ENCODE peak calls at places on chromosomes 1 and 21, in six cellular contexts. J, M, Y, O, T and R are unnamed samples.

GRCh38 chr1:107750364-107750959 is 214.5 kb downstream of the VAV3 start:
- DNase-seq in J (peak), M (peak), Y (no peak), O (peak), T (peak), R (peak)

GRCh38 chr1:223864084-223864483 is 18.3 kb upstream of the TP53BP2 start:
- DNase-seq in J (no peak), M (no peak), Y (no peak), O (no peak), T (no peak), R (no peak)

GRCh38 chr21:45557611-45558043 is 15.4 kb upstream of the SLC19A1 start:
- DNase-seq in J (no peak), M (no peak), Y (peak), O (no peak), T (no peak), R (no peak)

GRCh38 chr1:211259596-211260126 is 495 bp downstream of the RCOR3 start:
- DNase-seq in J (no peak), M (peak), Y (peak), O (peak), T (no peak), R (no peak)

GRCh38 chr1:61085191-61086086 is 3.1 kb downstream of the NFIA start:
- DNase-seq in J (no peak), M (no peak), Y (no peak), O (no peak), T (no peak), R (no peak)

GRCh38 chr1:53368314-53369033 is 40.6 kb upstream of the LRP8 start:
- DNase-seq in J (no peak), M (no peak), Y (peak), O (no peak), T (no peak), R (no peak)

GRCh38 chr1:164223378-164223777 is 335.6 kb upstream of the PBX1 start:
- DNase-seq in J (no peak), M (no peak), Y (no peak), O (no peak), T (no peak), R (no peak)

GRCh38 chr21:34179204-34179935 is 106.0 kb downstream of the MRPS6 start:
- DNase-seq in J (no peak), M (no peak), Y (no peak), O (no peak), T (no peak), R (no peak)

GRCh38 chr1:196002906-196003305 is 605.3 kb downstream of the KCNT2 start:
- DNase-seq in J (no peak), M (no peak), Y (no peak), O (peak), T (no peak), R (no peak)

GRCh38 chr21:43974791-43975468 is 37.2 kb upstream of the TRAPPC10 start:
- DNase-seq in J (no peak), M (no peak), Y (no peak), O (no peak), T (no peak), R (no peak)

GRCh38 chr1:22826630-22827580 is 116.3 kb downstream of the EPHB2 start:
- DNase-seq in J (no peak), M (peak), Y (no peak), O (peak), T (peak), R (no peak)

GRCh38 chr1:75736016-75736415 is 11.5 kb downstream of the ACADM start:
- DNase-seq in J (no peak), M (no peak), Y (no peak), O (no peak), T (no peak), R (no peak)

GRCh38 chr1:35737111-35737510 is 18.4 kb upstream of the C1orf216 start:
- DNase-seq in J (no peak), M (no peak), Y (no peak), O (no peak), T (no peak), R (no peak)

GRCh38 chr1:76038306-76039004 is 36.1 kb upstream of the ST6GALNAC3 start:
- DNase-seq in J (no peak), M (no peak), Y (no peak), O (no peak), T (no peak), R (no peak)

GRCh38 chr1:54125671-54126070 is 27.1 kb downstream of the CDCP2 start:
- DNase-seq in J (no peak), M (no peak), Y (no peak), O (peak), T (no peak), R (no peak)

GRCh38 chr1:173333581-173333980 is 126.5 kb upstream of the TNFSF4 start:
- DNase-seq in J (no peak), M (peak), Y (no peak), O (no peak), T (no peak), R (no peak)

GRCh38 chr1:94160811-94161210 is 39.9 kb upstream of the ABCA4 start:
- DNase-seq in J (no peak), M (peak), Y (no peak), O (no peak), T (no peak), R (no peak)

GRCh38 chr1:62131093-62131725 is 63.4 kb upstream of the L1TD1 start:
- DNase-seq in J (peak), M (peak), Y (no peak), O (peak), T (peak), R (peak)

GRCh38 chr1:26530898-26531598 is 1.5 kb downstream of the RPS6KA1 start:
- DNase-seq in J (no peak), M (peak), Y (no peak), O (peak), T (no peak), R (peak)

GRCh38 chr21:34202553-34203332 is 129.4 kb downstream of the MRPS6 start:
- DNase-seq in J (peak), M (no peak), Y (no peak), O (no peak), T (peak), R (peak)

GRCh38 chr1:228084797-228085196 is 2.3 kb downstream of the ARF1 start:
- DNase-seq in J (no peak), M (no peak), Y (no peak), O (no peak), T (no peak), R (no peak)

GRCh38 chr1:228092342-228093049 is 10.0 kb downstream of the ARF1 start:
- DNase-seq in J (no peak), M (no peak), Y (no peak), O (no peak), T (no peak), R (no peak)

GRCh38 chr1:203638914-203639313 is 12.3 kb downstream of the ATP2B4 start:
- DNase-seq in J (no peak), M (peak), Y (peak), O (no peak), T (no peak), R (no peak)

GRCh38 chr1:204136814-204137213 is 15.0 kb downstream of the ETNK2 start:
- DNase-seq in J (no peak), M (no peak), Y (no peak), O (no peak), T (no peak), R (no peak)

GRCh38 chr1:161910516-161911077 is 113.1 kb downstream of the OLFML2B start:
- DNase-seq in J (no peak), M (peak), Y (no peak), O (no peak), T (no peak), R (no peak)

GRCh38 chr1:232669981-232670763 is 40.2 kb upstream of the SIPA1L2 start:
- DNase-seq in J (no peak), M (no peak), Y (no peak), O (no peak), T (no peak), R (no peak)

GRCh38 chr1:227883641-227884301 is 64.0 kb downstream of the WNT9A start:
- DNase-seq in J (no peak), M (no peak), Y (no peak), O (no peak), T (peak), R (no peak)

GRCh38 chr1:180169641-180170155 is 15.0 kb downstream of the QSOX1 start:
- DNase-seq in J (no peak), M (no peak), Y (no peak), O (no peak), T (no peak), R (no peak)

GRCh38 chr1:192516776-192517297 is 58.7 kb upstream of the RGS1 start:
- DNase-seq in J (no peak), M (no peak), Y (no peak), O (peak), T (no peak), R (no peak)

DNA sequence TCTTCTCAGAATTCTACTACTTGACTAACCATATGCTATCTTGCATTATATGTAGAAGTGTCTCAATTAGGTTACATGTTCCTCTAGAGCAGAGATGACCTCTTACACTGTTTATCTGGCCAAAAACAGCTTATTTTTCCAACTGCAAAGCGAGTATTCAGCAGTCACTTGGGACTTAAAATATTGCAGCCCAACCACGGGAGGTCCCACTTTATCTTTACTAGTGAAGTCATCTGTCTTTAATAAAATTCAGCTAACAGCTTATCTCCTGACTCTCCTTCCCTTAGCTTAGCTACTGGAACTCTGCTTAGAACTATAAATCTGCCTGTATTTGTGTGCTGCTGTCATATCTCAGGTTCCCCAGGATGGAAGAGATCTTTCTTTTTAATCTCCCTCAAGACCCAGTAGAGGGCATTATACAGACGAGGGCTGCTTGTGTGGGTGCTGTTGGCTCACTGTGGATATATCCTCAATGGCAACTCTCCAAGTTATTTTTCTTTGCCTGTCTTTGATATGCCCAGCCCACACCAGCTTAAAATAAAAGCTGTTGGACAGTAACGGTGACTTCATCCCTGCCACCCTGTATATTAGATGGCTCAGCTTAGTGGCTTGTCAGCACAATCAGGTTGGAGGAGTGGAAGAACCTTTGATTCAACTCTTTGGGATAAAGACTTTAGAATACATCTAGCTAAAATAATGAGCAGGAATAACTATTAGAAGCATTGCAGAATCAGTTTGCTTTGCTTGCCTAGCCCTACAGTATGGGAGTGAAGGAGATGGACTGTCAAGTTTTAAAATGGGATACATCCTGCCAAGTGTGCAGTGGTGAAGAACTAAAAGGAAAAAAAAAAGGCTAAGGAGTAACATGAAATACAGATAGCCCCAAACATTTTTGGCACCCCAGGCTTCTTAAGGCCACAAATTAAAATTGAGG is 9.6 kb downstream of the ENSA start:
- DNase-seq in J (no peak), M (peak), Y (no peak), O (peak), T (no peak), R (no peak)
- TF ChIP-seq CTCF in J (no peak), M (peak), Y (no peak), O (no peak), T (no peak), R (no peak)

GRCh38 chr1:185603158-185603557 is 131.0 kb upstream of the HMCN1 start:
- DNase-seq in J (no peak), M (no peak), Y (no peak), O (no peak), T (no peak), R (no peak)
- TF ChIP-seq CTCF in J (no peak), M (no peak), Y (no peak), O (no peak), T (no peak), R (no peak)

DNA sequence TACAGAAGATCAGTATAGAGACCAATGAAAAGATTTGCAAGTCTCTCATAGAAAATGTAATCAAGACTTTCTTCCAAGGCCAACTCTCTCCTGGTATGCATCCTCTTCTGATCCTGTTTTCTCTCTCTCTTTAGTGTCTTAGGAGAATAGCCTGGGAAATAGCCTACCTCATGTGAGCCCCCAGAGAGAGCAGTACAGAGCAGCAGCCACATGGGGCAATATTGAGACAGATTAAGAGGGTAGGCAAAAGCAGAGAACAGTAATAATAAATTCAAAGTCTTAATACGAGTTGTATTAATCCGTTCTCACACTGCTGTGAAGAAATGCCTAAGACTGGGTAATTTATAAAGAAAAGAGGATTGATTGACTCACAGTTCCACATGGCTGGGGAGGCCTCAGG is 61.4 kb downstream of the RNASEL start:
- DNase-seq in J (no peak), M (peak), Y (no peak), O (no peak), T (no peak), R (no peak)
- TF ChIP-seq CTCF in J (no peak), M (peak), Y (no peak), O (no peak), T (no peak), R (no peak)

GRCh38 chr1:182143825-182144661 is 82.5 kb upstream of the ZNF648 start:
- DNase-seq in J (peak), M (peak), Y (peak), O (peak), T (no peak), R (peak)
- TF ChIP-seq CTCF in J (no peak), M (no peak), Y (no peak), O (no peak), T (no peak), R (no peak)

GRCh38 chr1:993379-993995 is 6.4 kb downstream of the HES4 start:
- DNase-seq in J (peak), M (no peak), Y (peak), O (no peak), T (no peak), R (no peak)
- TF ChIP-seq CTCF in J (no peak), M (no peak), Y (no peak), O (no peak), T (no peak), R (no peak)

GRCh38 chr1:67771152-67771551 is 62.1 kb downstream of the GNG12 start:
- DNase-seq in J (no peak), M (peak), Y (no peak), O (peak), T (no peak), R (no peak)
- TF ChIP-seq CTCF in J (no peak), M (no peak), Y (no peak), O (peak), T (peak), R (no peak)

DNA sequence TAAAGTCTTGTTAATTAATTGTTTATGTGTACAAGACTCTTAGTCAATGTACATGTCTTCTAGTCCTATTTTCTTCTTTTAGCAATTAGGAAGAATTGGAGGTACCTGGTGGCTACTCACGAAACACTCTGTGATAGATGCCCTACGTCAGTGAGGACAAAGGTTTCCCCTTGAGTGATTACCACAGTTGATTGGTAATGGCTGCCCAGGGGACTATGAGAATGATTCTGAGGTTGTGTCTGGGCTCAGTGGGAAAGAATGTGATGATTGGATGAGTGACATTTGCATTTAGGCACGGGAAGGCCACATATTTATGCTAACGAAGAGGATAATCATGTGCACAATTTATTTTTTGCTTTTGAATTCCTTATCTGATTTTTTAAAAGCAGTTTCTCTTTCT is 187.3 kb upstream of the KCNK2 start:
- DNase-seq in J (no peak), M (no peak), Y (no peak), O (no peak), T (no peak), R (no peak)
- TF ChIP-seq CTCF in J (no peak), M (no peak), Y (no peak), O (no peak), T (no peak), R (no peak)